ENCODE peak calls at places on chromosomes 2 and 18, in ten cellular contexts. H, W, N, S, R, J, X, F, T and O are unnamed samples.

GRCh38 chr2:157497603-157498314 is 53.9 kb upstream of the CYTIP start:
- DNase-seq in R (no peak), N (no peak), W (no peak), X (no peak), H (no peak), T (peak; percentile 55), J (no peak), F (no peak), S (peak; percentile 77), O (no peak)

GRCh38 chr18:40056085-40056484 is 1898.9 kb upstream of the PIK3C3 start:
- DNase-seq in S (no peak), F (no peak), H (no peak), X (no peak), T (no peak), R (no peak), N (peak; percentile 6), J (peak; percentile 53), W (no peak), O (no peak)

GRCh38 chr2:112583497-112584133 is 794 bp upstream of the CHCHD5 start:
- DNase-seq in S (peak; percentile 57), R (no peak), J (no peak), W (no peak), N (no peak), H (peak; percentile 7), F (peak; percentile 74), T (no peak), X (no peak), O (no peak)

GRCh38 chr18:55863876-55864275 is 275.9 kb upstream of the TCF4 start:
- DNase-seq in S (peak; percentile 48), X (no peak), N (no peak), J (no peak), H (no peak), R (no peak), F (no peak), T (no peak), W (no peak), O (peak; percentile 36)

GRCh38 chr2:20537423-20538307 is 90.8 kb downstream of the RHOB start:
- DNase-seq in X (no peak), S (no peak), N (no peak), W (no peak), F (peak; percentile 34), J (no peak), H (no peak), T (peak; percentile 61), R (no peak), O (no peak)

GRCh38 chr2:112834379-112835014 is 2.1 kb downstream of the IL1B start:
- DNase-seq in H (no peak), S (no peak), J (no peak), T (no peak), X (no peak), W (no peak), F (no peak), N (peak; percentile 85), R (no peak), O (no peak)

GRCh38 chr18:45464619-45465018 is 150.7 kb upstream of the SLC14A2 start:
- DNase-seq in T (no peak), S (no peak), H (no peak), X (no peak), N (peak; percentile 13), W (no peak), J (no peak), R (no peak), F (no peak), O (peak; percentile 28)

GRCh38 chr18:21146016-21146415 is 34.4 kb upstream of the ROCK1 start:
- DNase-seq in T (no peak), J (no peak), X (no peak), N (no peak), R (no peak), H (no peak), F (no peak), W (no peak), S (no peak), O (no peak)

GRCh38 chr2:42888846-42889245 is 96.5 kb upstream of the HAAO start:
- DNase-seq in J (no peak), S (no peak), F (no peak), N (no peak), W (no peak), R (no peak), X (no peak), T (no peak), H (no peak), O (no peak)

GRCh38 chr2:176098366-176099158 is 1.0 kb upstream of the HOXD12 start:
- DNase-seq in H (no peak), W (no peak), X (no peak), N (no peak), T (no peak), J (no peak), S (peak; percentile 53), F (peak; percentile 71), R (no peak), O (no peak)

GRCh38 chr2:28322887-28323483 is 69.7 kb upstream of the FOSL2 start:
- DNase-seq in N (no peak), T (no peak), J (no peak), H (no peak), R (no peak), F (no peak), X (no peak), W (no peak), S (no peak), O (no peak)

GRCh38 chr18:51617167-51617566 is 419.7 kb upstream of the MEX3C start:
- DNase-seq in T (no peak), R (no peak), N (no peak), S (peak; percentile 6), W (no peak), H (no peak), J (no peak), X (no peak), F (no peak), O (no peak)

GRCh38 chr2:113276906-113277425 is 1.8 kb downstream of the PAX8 start:
- DNase-seq in X (no peak), H (no peak), R (no peak), J (no peak), W (no peak), T (peak; percentile 24), F (no peak), N (no peak), S (no peak), O (no peak)

GRCh38 chr2:10392100-10392499 is 56.0 kb downstream of the ODC1 start:
- DNase-seq in F (no peak), R (no peak), N (no peak), J (no peak), S (no peak), H (no peak), T (no peak), W (no peak), X (no peak), O (no peak)
- H3K4me1 ChIP-seq in F (peaks cover 86% of the 10 kb centered on the region), R (peaks cover 32% of the 10 kb centered on the region), N (peaks cover 23% of the 10 kb centered on the region), J (peaks cover 8% of the 10 kb centered on the region), S (peaks cover 19% of the 10 kb centered on the region), H (no peaks in the 10 kb centered on the region), T (peaks cover 5% of the 10 kb centered on the region), W (no peaks in the 10 kb centered on the region), X (peaks cover 12% of the 10 kb centered on the region), O (peaks cover 38% of the 10 kb centered on the region)

GRCh38 chr2:101052147-101052546 is 50.1 kb downstream of the RPL31 start:
- DNase-seq in N (peak; percentile 3), F (no peak), R (no peak), T (no peak), S (no peak), J (no peak), H (no peak), X (no peak), W (no peak), O (no peak)
- H3K36me3 ChIP-seq in N (peaks cover 18% of the 10 kb centered on the region), F (no peaks in the 10 kb centered on the region), R (no peaks in the 10 kb centered on the region), T (no peaks in the 10 kb centered on the region), S (no peaks in the 10 kb centered on the region), J (peaks cover 61% of the 10 kb centered on the region), H (no peaks in the 10 kb centered on the region), X (no peaks in the 10 kb centered on the region), W (peaks cover 57% of the 10 kb centered on the region), O (peaks cover 11% of the 10 kb centered on the region)

DNA sequence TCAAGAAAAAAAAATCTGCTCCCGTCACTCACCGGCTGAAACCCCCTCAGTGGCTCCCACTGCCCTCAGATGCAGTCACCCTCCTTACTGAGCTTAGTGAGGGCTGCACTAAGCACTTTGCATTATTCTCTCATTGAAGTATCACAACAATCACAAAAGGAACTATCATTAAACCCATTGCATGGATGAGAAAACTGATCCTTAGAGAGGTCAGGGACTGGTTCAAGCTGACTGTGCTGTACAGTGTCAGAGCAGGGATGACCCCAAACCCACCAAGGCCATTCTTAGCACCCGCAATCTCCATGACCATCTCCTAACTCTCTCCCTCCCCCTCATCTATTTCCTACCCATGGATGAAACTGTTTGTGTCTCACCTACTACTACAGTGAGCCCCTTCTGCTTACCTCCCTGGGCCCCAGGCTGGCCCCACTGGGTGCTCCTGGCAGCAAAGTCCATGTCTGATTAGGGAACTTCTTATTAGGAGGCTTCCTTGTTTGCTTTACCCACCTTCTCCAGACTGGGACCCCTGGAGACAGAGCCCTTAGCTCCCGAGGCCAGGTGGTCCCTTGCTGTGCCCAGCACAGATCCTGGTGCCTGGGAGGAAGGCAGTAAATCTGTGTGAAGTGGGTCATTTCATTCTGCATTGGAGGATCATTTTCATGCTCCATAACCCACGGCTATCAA is 139.3 kb upstream of the ID2 start:
- DNase-seq in S (no peak), R (peak; percentile 65), X (no peak), F (no peak), N (no peak), J (no peak), T (no peak), H (no peak), W (no peak), O (no peak)
- H3K4me1 ChIP-seq in S (peaks cover 24% of the 10 kb centered on the region), R (peaks cover 61% of the 10 kb centered on the region), X (peaks cover 61% of the 10 kb centered on the region), F (peaks cover 98% of the 10 kb centered on the region), N (peaks cover 22% of the 10 kb centered on the region), J (no peaks in the 10 kb centered on the region), T (no peaks in the 10 kb centered on the region), H (no peaks in the 10 kb centered on the region), W (peaks cover 4% of the 10 kb centered on the region), O (peaks cover 54% of the 10 kb centered on the region)

GRCh38 chr2:145592362-145592761 is 1072.4 kb upstream of the ZEB2 start:
- DNase-seq in W (no peak), T (peak; percentile 11), N (no peak), F (no peak), S (peak; percentile 36), R (no peak), H (no peak), J (no peak), X (no peak), O (no peak)
- H3K36me3 ChIP-seq in W (no peaks in the 10 kb centered on the region), T (no peaks in the 10 kb centered on the region), N (no peaks in the 10 kb centered on the region), F (no peaks in the 10 kb centered on the region), S (no peaks in the 10 kb centered on the region), R (no peaks in the 10 kb centered on the region), H (no peaks in the 10 kb centered on the region), J (no peaks in the 10 kb centered on the region), X (no peaks in the 10 kb centered on the region), O (no peaks in the 10 kb centered on the region)

DNA sequence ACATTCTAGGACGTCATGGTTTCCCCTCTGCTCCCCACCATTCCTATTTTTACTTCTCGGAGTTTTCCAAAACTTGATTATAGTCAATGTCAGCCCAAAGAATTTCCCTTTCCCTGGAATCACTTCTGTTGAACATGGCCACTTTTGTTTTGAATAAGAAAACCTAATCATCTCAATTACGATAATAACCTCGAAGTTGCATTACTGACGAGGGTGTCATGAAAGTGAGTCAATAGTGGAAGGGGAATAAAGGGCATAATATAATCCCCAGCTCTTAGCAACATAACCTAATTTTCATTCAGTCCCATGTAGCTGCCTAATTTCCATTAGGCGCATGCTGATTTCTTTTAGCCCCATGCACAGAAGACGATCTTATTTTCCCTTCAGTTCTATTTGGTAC is 51.0 kb upstream of the RAPH1 start:
- DNase-seq in W (no peak), T (no peak), X (no peak), R (no peak), N (no peak), S (peak; percentile 64), F (no peak), H (no peak), J (no peak), O (no peak)
- H3K4me1 ChIP-seq in W (peaks cover 11% of the 10 kb centered on the region), T (peaks cover 4% of the 10 kb centered on the region), X (no peaks in the 10 kb centered on the region), R (no peaks in the 10 kb centered on the region), N (peaks cover 18% of the 10 kb centered on the region), S (peaks cover 55% of the 10 kb centered on the region), F (peaks cover 20% of the 10 kb centered on the region), H (no peaks in the 10 kb centered on the region), J (peaks cover 30% of the 10 kb centered on the region), O (peaks cover 2% of the 10 kb centered on the region)